ENCODE peak calls at places on chromosomes 16 and 17, in seven cellular contexts. N, Y, D, S, A, C and Z are unnamed samples.

GRCh38 chr17:77312786-77313599 is 172.2 kb downstream of the SEC14L1 start:
- DNase-seq in N (peak), Y (peak), D (no peak), S (no peak), A (peak), C (no peak), Z (no peak)

GRCh38 chr17:65560628-65561371 is 648 bp downstream of the AXIN2 start:
- DNase-seq in N (peak), Y (peak), D (peak), S (peak), A (peak), C (peak), Z (no peak)

GRCh38 chr17:76427457-76428231 is 25.3 kb downstream of the UBE2O start:
- DNase-seq in N (no peak), Y (no peak), D (no peak), S (no peak), A (no peak), C (no peak), Z (no peak)

GRCh38 chr16:53291757-53292392 is 142.4 kb upstream of the RBL2 start:
- DNase-seq in N (no peak), Y (no peak), D (no peak), S (no peak), A (no peak), C (no peak), Z (no peak)

GRCh38 chr17:29526322-29526721 is 40.5 kb downstream of the ABHD15 start:
- DNase-seq in N (no peak), Y (no peak), D (no peak), S (no peak), A (no peak), C (no peak), Z (no peak)

GRCh38 chr17:36813957-36814356 is 123.3 kb upstream of the LHX1 start:
- DNase-seq in N (no peak), Y (no peak), D (no peak), S (no peak), A (no peak), C (no peak), Z (no peak)

GRCh38 chr16:83404261-83404660 is 403.5 kb upstream of the HSBP1 start:
- DNase-seq in N (no peak), Y (no peak), D (no peak), S (no peak), A (no peak), C (no peak), Z (no peak)

GRCh38 chr16:2874584-2875362 is 8.2 kb upstream of the FLYWCH2 start:
- DNase-seq in N (peak), Y (peak), D (no peak), S (peak), A (peak), C (peak), Z (no peak)

GRCh38 chr16:9060225-9060624 is 31.2 kb upstream of the HAPSTR1 start:
- DNase-seq in N (no peak), Y (no peak), D (no peak), S (no peak), A (no peak), C (no peak), Z (no peak)

GRCh38 chr17:1203111-1203966 is 23.6 kb upstream of the ABR start:
- DNase-seq in N (peak), Y (peak), D (peak), S (no peak), A (peak), C (no peak), Z (no peak)

GRCh38 chr16:84611041-84611440 is 6.8 kb downstream of the COTL1 start:
- DNase-seq in N (no peak), Y (no peak), D (no peak), S (no peak), A (no peak), C (no peak), Z (no peak)

GRCh38 chr17:801660-802059 is 19.5 kb downstream of the MRM3 start:
- DNase-seq in N (no peak), Y (peak), D (no peak), S (no peak), A (no peak), C (no peak), Z (no peak)

GRCh38 chr16:23274968-23275367 is 27.1 kb upstream of the SCNN1B start:
- DNase-seq in N (no peak), Y (no peak), D (no peak), S (no peak), A (no peak), C (no peak), Z (no peak)